ENCODE peak calls at places on chromosomes 6 and 20, in eight cellular contexts. I is lower leg skin; E is left cardiac atrium; X is ovary; W is NCI-H1930; D is activated T-cell treated with anti-CD3 and anti-CD28 coated beads, Interleukin-2, amount 50 U/mL, for 72 hours; O is left ventricle myocardium inferior; C is Daoy. Z is an unnamed sample.

GRCh38 chr6:3915076-3915791 is 66.1 kb downstream of the FAM50B start:
- DNase-seq in E (no peak), C (no peak), I (peak; percentile 80), D (peak; percentile 15), X (no peak), O (no peak), W (no peak), Z (no peak)

GRCh38 chr20:32535316-32535952 is 49.7 kb downstream of the NOL4L start:
- DNase-seq in I (no peak), X (no peak), O (no peak), E (no peak), D (peak; percentile 41), W (no peak), C (no peak), Z (no peak)

GRCh38 chr6:106886922-106887797 is 87.4 kb downstream of the CD24 start:
- DNase-seq in C (no peak), O (no peak), E (no peak), X (no peak), W (peak; percentile 72), I (no peak), D (no peak), Z (no peak)

GRCh38 chr20:402496-402885 is 5.6 kb upstream of the RBCK1 start:
- DNase-seq in W (no peak), X (no peak), E (no peak), D (no peak), C (no peak), I (no peak), O (no peak), Z (no peak)

GRCh38 chr6:139708342-139709199 is 334.1 kb upstream of the CITED2 start:
- DNase-seq in D (no peak), X (no peak), O (no peak), I (no peak), W (no peak), E (no peak), C (peak; percentile 77), Z (no peak)

GRCh38 chr6:154298297-154298696 is 58.3 kb downstream of the IPCEF1 start:
- DNase-seq in O (no peak), E (no peak), X (no peak), W (no peak), I (no peak), C (peak; percentile 57), D (no peak), Z (no peak)

GRCh38 chr6:135168766-135169165 is 12.3 kb upstream of the MYB start:
- DNase-seq in I (no peak), O (no peak), X (no peak), D (no peak), E (no peak), C (no peak), W (no peak), Z (no peak)

GRCh38 chr6:115004982-115005381 is 662.2 kb upstream of the HS3ST5 start:
- DNase-seq in W (no peak), E (no peak), X (no peak), C (no peak), O (no peak), I (no peak), D (no peak), Z (no peak)

GRCh38 chr6:16184554-16184953 is 53.8 kb upstream of the GMPR start:
- DNase-seq in D (no peak), E (no peak), C (no peak), I (no peak), O (no peak), W (no peak), X (no peak), Z (no peak)

GRCh38 chr6:115358616-115359015 is 702.1 kb downstream of the FRK start:
- DNase-seq in W (no peak), I (no peak), C (no peak), X (no peak), E (no peak), D (no peak), O (no peak), Z (no peak)

GRCh38 chr6:76818451-76818850 is 644.8 kb downstream of the HTR1B start:
- DNase-seq in O (no peak), W (no peak), X (no peak), C (no peak), I (no peak), E (no peak), D (no peak), Z (no peak)

GRCh38 chr6:52389626-52390360 is 27.8 kb downstream of the PAQR8 start:
- DNase-seq in W (no peak), C (peak; percentile 79), O (peak; percentile 19), X (no peak), E (peak; percentile 65), I (no peak), D (peak; percentile 66), Z (no peak)

Z was measured in thoracic aorta.